ENCODE peak calls at places on chromosomes 7 and 10, in seven cellular contexts. One of them, this sample, is unnamed.

GRCh38 chr10:23047201-23048050 is 48.0 kb upstream of the MSRB2 start:
- DNase-seq in kidney: no peak
- DNase-seq in CD8-positive, alpha-beta T cell: no peak
- DNase-seq in dorsolateral prefrontal cortex: no peak
- DNase-seq in testis: no peak
- DNase-seq in mammary epithelial cell: no peak
- DNase-seq in HepG2: no peak
- DNase-seq in this sample: peak

GRCh38 chr10:78458983-78459638 is 425.4 kb downstream of the RPS24 start:
- DNase-seq in HepG2: peak
- DNase-seq in kidney: no peak
- DNase-seq in dorsolateral prefrontal cortex: no peak
- DNase-seq in mammary epithelial cell: no peak
- DNase-seq in CD8-positive, alpha-beta T cell: no peak
- DNase-seq in testis: no peak
- DNase-seq in this sample: no peak

GRCh38 chr7:16345979-16346958 is 75.1 kb downstream of the CRPPA start:
- DNase-seq in testis: no peak
- DNase-seq in dorsolateral prefrontal cortex: no peak
- DNase-seq in HepG2: no peak
- DNase-seq in CD8-positive, alpha-beta T cell: no peak
- DNase-seq in kidney: no peak
- DNase-seq in mammary epithelial cell: peak
- DNase-seq in this sample: peak

GRCh38 chr7:157427811-157428553 is 91.2 kb downstream of the DNAJB6 start:
- DNase-seq in mammary epithelial cell: no peak
- DNase-seq in HepG2: no peak
- DNase-seq in CD8-positive, alpha-beta T cell: no peak
- DNase-seq in kidney: peak
- DNase-seq in dorsolateral prefrontal cortex: no peak
- DNase-seq in testis: no peak
- DNase-seq in this sample: no peak

GRCh38 chr7:46432666-46433065 is 511.6 kb upstream of the IGFBP3 start:
- DNase-seq in HepG2: no peak
- DNase-seq in testis: no peak
- DNase-seq in mammary epithelial cell: peak
- DNase-seq in dorsolateral prefrontal cortex: no peak
- DNase-seq in CD8-positive, alpha-beta T cell: no peak
- DNase-seq in kidney: no peak
- DNase-seq in this sample: peak

GRCh38 chr7:114663502-114663901 is 248.9 kb downstream of the FOXP2 start:
- DNase-seq in testis: peak
- DNase-seq in CD8-positive, alpha-beta T cell: no peak
- DNase-seq in dorsolateral prefrontal cortex: no peak
- DNase-seq in kidney: no peak
- DNase-seq in HepG2: peak
- DNase-seq in mammary epithelial cell: peak
- DNase-seq in this sample: no peak

GRCh38 chr10:23556727-23557440 is 118.0 kb downstream of the OTUD1 start:
- DNase-seq in HepG2: no peak
- DNase-seq in dorsolateral prefrontal cortex: no peak
- DNase-seq in kidney: no peak
- DNase-seq in CD8-positive, alpha-beta T cell: no peak
- DNase-seq in mammary epithelial cell: peak
- DNase-seq in testis: no peak
- DNase-seq in this sample: peak

GRCh38 chr10:24552346-24553016 is 171.2 kb downstream of the ARHGAP21 start:
- DNase-seq in dorsolateral prefrontal cortex: no peak
- DNase-seq in HepG2: peak
- DNase-seq in testis: peak
- DNase-seq in CD8-positive, alpha-beta T cell: no peak
- DNase-seq in mammary epithelial cell: peak
- DNase-seq in kidney: peak
- DNase-seq in this sample: peak

GRCh38 chr10:3783313-3783689 is 1.7 kb downstream of the KLF6 start:
- DNase-seq in mammary epithelial cell: no peak
- DNase-seq in testis: peak
- DNase-seq in dorsolateral prefrontal cortex: no peak
- DNase-seq in kidney: peak
- DNase-seq in CD8-positive, alpha-beta T cell: no peak
- DNase-seq in HepG2: no peak
- DNase-seq in this sample: no peak

GRCh38 chr7:17009007-17009719 is 127.4 kb upstream of the AGR3 start:
- DNase-seq in testis: no peak
- DNase-seq in HepG2: peak
- DNase-seq in mammary epithelial cell: no peak
- DNase-seq in kidney: no peak
- DNase-seq in dorsolateral prefrontal cortex: no peak
- DNase-seq in CD8-positive, alpha-beta T cell: no peak
- DNase-seq in this sample: no peak

GRCh38 chr10:74150151-74151056 is at the start of gene AP3M1:
- DNase-seq in dorsolateral prefrontal cortex: peak
- DNase-seq in CD8-positive, alpha-beta T cell: peak
- DNase-seq in testis: peak
- DNase-seq in mammary epithelial cell: peak
- DNase-seq in kidney: peak
- DNase-seq in HepG2: no peak
- DNase-seq in this sample: peak

DNA sequence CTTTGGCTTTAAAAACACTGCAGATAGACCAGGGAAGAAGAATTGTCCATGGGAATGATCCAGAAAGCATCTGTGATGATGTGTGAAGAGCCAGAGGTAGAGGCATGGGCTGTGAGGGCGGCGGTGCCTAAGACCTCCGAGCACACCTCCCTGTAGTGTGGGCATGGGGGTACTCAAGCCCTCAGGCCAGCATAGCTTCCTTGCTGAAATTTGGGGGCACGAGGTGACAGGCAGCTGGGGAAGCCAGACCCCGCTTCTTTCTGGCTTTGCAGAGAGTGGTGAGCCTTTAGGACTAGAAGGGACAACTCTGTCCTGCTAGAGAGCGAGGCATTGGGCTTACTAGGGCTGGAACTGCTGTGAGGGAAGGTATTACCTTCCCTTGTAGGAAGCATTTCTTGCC is 187.7 kb upstream of the SH2B2 start:
- DNase-seq in mammary epithelial cell: no peak
- DNase-seq in testis: no peak
- DNase-seq in kidney: no peak
- DNase-seq in dorsolateral prefrontal cortex: peak
- DNase-seq in HepG2: no peak
- DNase-seq in CD8-positive, alpha-beta T cell: no peak
- DNase-seq in this sample: no peak
- TF ChIP-seq CTCF in mammary epithelial cell: no peak
- TF ChIP-seq CTCF in testis: no peak
- TF ChIP-seq CTCF in kidney: no peak
- TF ChIP-seq CTCF in dorsolateral prefrontal cortex: no peak
- TF ChIP-seq CTCF in HepG2: no peak
- TF ChIP-seq CTCF in CD8-positive, alpha-beta T cell: no peak
- TF ChIP-seq CTCF in this sample: no peak

DNA sequence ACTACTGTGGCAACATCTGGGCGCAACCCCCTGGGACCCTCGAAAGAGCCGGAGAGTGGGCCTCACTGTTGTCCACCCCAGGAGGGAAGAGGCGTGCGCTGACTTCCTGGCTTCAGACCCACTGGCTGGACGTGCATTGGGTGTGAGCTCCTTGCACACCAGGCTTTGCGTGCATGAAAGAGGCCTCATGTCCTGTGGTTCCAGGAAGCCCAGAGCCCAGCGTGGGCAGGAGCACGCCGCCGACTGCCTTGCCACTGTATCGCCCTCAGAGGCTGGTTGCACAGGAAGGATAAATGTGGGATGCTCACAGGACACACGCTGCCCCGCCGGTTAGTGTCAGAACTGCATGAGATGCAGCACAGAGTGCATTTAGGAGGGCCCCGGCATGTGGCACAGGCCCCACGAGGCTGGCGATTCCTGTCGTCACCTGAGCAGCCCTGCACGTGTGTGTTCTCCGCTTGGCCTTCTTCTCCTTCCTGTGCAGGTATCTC is 8.5 kb upstream of the JAKMIP3 start:
- DNase-seq in kidney: peak
- DNase-seq in testis: no peak
- DNase-seq in dorsolateral prefrontal cortex: no peak
- DNase-seq in mammary epithelial cell: no peak
- DNase-seq in HepG2: no peak
- DNase-seq in CD8-positive, alpha-beta T cell: no peak
- DNase-seq in this sample: no peak
- H3K27ac ChIP-seq in kidney: no peak
- H3K27ac ChIP-seq in testis: no peak
- H3K27ac ChIP-seq in dorsolateral prefrontal cortex: no peak
- H3K27ac ChIP-seq in mammary epithelial cell: no peak
- H3K27ac ChIP-seq in HepG2: no peak
- H3K27ac ChIP-seq in CD8-positive, alpha-beta T cell: no peak
- H3K27ac ChIP-seq in this sample: no peak

DNA sequence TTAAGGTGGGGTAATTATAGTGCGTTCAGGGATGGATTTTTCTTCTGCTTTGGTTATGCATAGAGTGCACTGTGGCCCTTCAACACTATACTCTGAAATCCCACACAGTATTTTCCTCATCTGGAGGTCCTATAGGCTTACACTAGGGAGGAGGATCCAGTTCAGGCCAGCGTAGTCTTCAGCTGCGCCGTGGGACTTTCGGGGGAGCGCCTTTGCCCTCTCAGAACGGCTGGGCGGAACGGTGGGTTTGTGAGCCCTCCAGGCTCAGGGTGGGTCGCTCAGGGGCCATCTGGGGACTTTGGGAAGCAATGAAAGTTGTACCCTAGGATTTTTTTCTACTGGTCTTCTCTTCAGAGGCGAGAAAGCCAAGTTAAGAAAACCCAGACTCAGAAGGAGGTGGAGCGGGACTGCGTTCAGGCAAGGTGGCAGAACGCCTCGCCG is 652 bp upstream of the VPS26A start:
- DNase-seq in dorsolateral prefrontal cortex: no peak
- DNase-seq in HepG2: peak
- DNase-seq in kidney: no peak
- DNase-seq in mammary epithelial cell: peak
- DNase-seq in testis: peak
- DNase-seq in CD8-positive, alpha-beta T cell: no peak
- DNase-seq in this sample: no peak
- TF ChIP-seq CTCF in dorsolateral prefrontal cortex: no peak
- TF ChIP-seq CTCF in HepG2: no peak
- TF ChIP-seq CTCF in kidney: no peak
- TF ChIP-seq CTCF in mammary epithelial cell: no peak
- TF ChIP-seq CTCF in testis: no peak
- TF ChIP-seq CTCF in CD8-positive, alpha-beta T cell: no peak
- TF ChIP-seq CTCF in this sample: no peak

GRCh38 chr7:31699050-31699449 is 12.0 kb downstream of the PPP1R17 start:
- DNase-seq in dorsolateral prefrontal cortex: no peak
- DNase-seq in CD8-positive, alpha-beta T cell: no peak
- DNase-seq in HepG2: no peak
- DNase-seq in testis: no peak
- DNase-seq in mammary epithelial cell: no peak
- DNase-seq in kidney: no peak
- DNase-seq in this sample: no peak
- H3K27ac ChIP-seq in dorsolateral prefrontal cortex: no peak
- H3K27ac ChIP-seq in CD8-positive, alpha-beta T cell: no peak
- H3K27ac ChIP-seq in HepG2: no peak
- H3K27ac ChIP-seq in testis: no peak
- H3K27ac ChIP-seq in mammary epithelial cell: no peak
- H3K27ac ChIP-seq in kidney: no peak
- H3K27ac ChIP-seq in this sample: no peak

GRCh38 chr7:100248483-100248882 is 28.7 kb downstream of the PVRIG start:
- DNase-seq in mammary epithelial cell: no peak
- DNase-seq in dorsolateral prefrontal cortex: no peak
- DNase-seq in testis: no peak
- DNase-seq in HepG2: no peak
- DNase-seq in CD8-positive, alpha-beta T cell: no peak
- DNase-seq in kidney: no peak
- DNase-seq in this sample: no peak

DNA sequence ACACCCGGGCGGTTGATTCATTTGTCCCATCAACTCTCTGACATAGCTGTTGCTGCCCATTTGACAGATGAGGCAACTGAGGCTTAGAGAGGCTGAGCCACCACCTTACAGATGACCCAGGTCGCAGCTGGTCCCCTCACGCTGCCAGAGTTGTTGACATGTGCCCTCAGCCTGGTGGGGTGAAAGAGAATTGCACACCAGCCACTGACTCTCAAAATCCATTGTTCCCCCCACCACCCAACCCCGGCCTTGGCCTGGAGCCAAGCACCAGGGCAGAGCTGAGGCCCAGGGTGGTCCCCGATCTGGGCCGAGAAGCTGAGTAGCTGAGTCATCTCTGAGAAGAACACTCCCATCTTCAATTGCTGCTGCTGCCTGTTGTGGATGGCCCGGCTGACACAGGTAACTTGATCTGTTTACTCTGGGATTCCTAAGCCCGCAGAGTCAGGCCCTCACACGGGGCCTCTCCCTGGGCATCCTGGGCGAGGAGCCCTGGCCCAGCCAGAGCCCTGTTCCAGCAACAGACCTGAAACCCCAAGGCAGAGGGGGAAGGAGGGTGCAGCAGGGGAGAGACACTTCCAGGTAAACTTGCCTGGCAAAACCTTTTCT is 27.5 kb downstream of the PVRIG start:
- DNase-seq in dorsolateral prefrontal cortex: no peak
- DNase-seq in HepG2: peak
- DNase-seq in CD8-positive, alpha-beta T cell: no peak
- DNase-seq in mammary epithelial cell: peak
- DNase-seq in kidney: no peak
- DNase-seq in testis: no peak
- DNase-seq in this sample: peak
- TF ChIP-seq CTCF in dorsolateral prefrontal cortex: no peak
- TF ChIP-seq CTCF in HepG2: peak
- TF ChIP-seq CTCF in CD8-positive, alpha-beta T cell: no peak
- TF ChIP-seq CTCF in mammary epithelial cell: no peak
- TF ChIP-seq CTCF in kidney: no peak
- TF ChIP-seq CTCF in testis: no peak
- TF ChIP-seq CTCF in this sample: peak

GRCh38 chr10:95573953-95574604 is 12.9 kb upstream of the SORBS1 start:
- DNase-seq in mammary epithelial cell: no peak
- DNase-seq in CD8-positive, alpha-beta T cell: no peak
- DNase-seq in kidney: no peak
- DNase-seq in dorsolateral prefrontal cortex: no peak
- DNase-seq in testis: no peak
- DNase-seq in HepG2: no peak
- DNase-seq in this sample: no peak

GRCh38 chr10:95571390-95571789 is 10.2 kb upstream of the SORBS1 start:
- DNase-seq in mammary epithelial cell: no peak
- DNase-seq in dorsolateral prefrontal cortex: no peak
- DNase-seq in testis: no peak
- DNase-seq in CD8-positive, alpha-beta T cell: no peak
- DNase-seq in HepG2: no peak
- DNase-seq in kidney: no peak
- DNase-seq in this sample: no peak

GRCh38 chr10:95572451-95572850 is 11.3 kb upstream of the SORBS1 start:
- DNase-seq in dorsolateral prefrontal cortex: no peak
- DNase-seq in kidney: no peak
- DNase-seq in HepG2: no peak
- DNase-seq in CD8-positive, alpha-beta T cell: no peak
- DNase-seq in testis: no peak
- DNase-seq in mammary epithelial cell: no peak
- DNase-seq in this sample: no peak

GRCh38 chr10:95573497-95573896 is 12.3 kb upstream of the SORBS1 start:
- DNase-seq in HepG2: no peak
- DNase-seq in kidney: no peak
- DNase-seq in testis: no peak
- DNase-seq in mammary epithelial cell: no peak
- DNase-seq in CD8-positive, alpha-beta T cell: no peak
- DNase-seq in dorsolateral prefrontal cortex: no peak
- DNase-seq in this sample: no peak

GRCh38 chr10:95574649-95575365 is 13.6 kb upstream of the SORBS1 start:
- DNase-seq in kidney: no peak
- DNase-seq in CD8-positive, alpha-beta T cell: no peak
- DNase-seq in mammary epithelial cell: no peak
- DNase-seq in testis: no peak
- DNase-seq in HepG2: no peak
- DNase-seq in dorsolateral prefrontal cortex: no peak
- DNase-seq in this sample: no peak
- H3K27ac ChIP-seq in kidney: no peak
- H3K27ac ChIP-seq in CD8-positive, alpha-beta T cell: no peak
- H3K27ac ChIP-seq in mammary epithelial cell: no peak
- H3K27ac ChIP-seq in testis: no peak
- H3K27ac ChIP-seq in HepG2: no peak
- H3K27ac ChIP-seq in dorsolateral prefrontal cortex: peak
- H3K27ac ChIP-seq in this sample: no peak

GRCh38 chr7:26857170-26857533 is 7.2 kb downstream of the SKAP2 start:
- DNase-seq in CD8-positive, alpha-beta T cell: no peak
- DNase-seq in testis: no peak
- DNase-seq in kidney: no peak
- DNase-seq in mammary epithelial cell: no peak
- DNase-seq in dorsolateral prefrontal cortex: no peak
- DNase-seq in HepG2: no peak
- DNase-seq in this sample: no peak
- TF ChIP-seq CTCF in CD8-positive, alpha-beta T cell: no peak
- TF ChIP-seq CTCF in testis: no peak
- TF ChIP-seq CTCF in kidney: no peak
- TF ChIP-seq CTCF in mammary epithelial cell: no peak
- TF ChIP-seq CTCF in dorsolateral prefrontal cortex: no peak
- TF ChIP-seq CTCF in HepG2: no peak
- TF ChIP-seq CTCF in this sample: no peak